ENCODE peak calls at places on chromosomes 12 and 14, in six cellular contexts. One of them, this sample, is unnamed.

GRCh38 chr14:34051966-34052657 is 101.2 kb upstream of the EGLN3 start:
- DNase-seq in NAMALWA: no peak
- DNase-seq in Peyer's patch: no peak
- DNase-seq in neural progenitor cell: no peak
- DNase-seq in testis: no peak
- DNase-seq in BJ: no peak
- DNase-seq in this sample: no peak

GRCh38 chr12:59403259-59403932 is 192.4 kb upstream of the SLC16A7 start:
- DNase-seq in Peyer's patch: peak
- DNase-seq in testis: peak
- DNase-seq in NAMALWA: peak
- DNase-seq in neural progenitor cell: peak
- DNase-seq in BJ: peak
- DNase-seq in this sample: peak

GRCh38 chr14:65847065-65847847 is 434.7 kb downstream of the FUT8 start:
- DNase-seq in testis: no peak
- DNase-seq in BJ: no peak
- DNase-seq in Peyer's patch: peak
- DNase-seq in NAMALWA: no peak
- DNase-seq in neural progenitor cell: no peak
- DNase-seq in this sample: no peak

GRCh38 chr12:119802472-119802871 is 74.6 kb downstream of the CIT start:
- DNase-seq in NAMALWA: no peak
- DNase-seq in BJ: no peak
- DNase-seq in neural progenitor cell: peak
- DNase-seq in Peyer's patch: no peak
- DNase-seq in testis: peak
- DNase-seq in this sample: no peak

GRCh38 chr12:100859063-100859627 is 64.6 kb downstream of the ANO4 start:
- DNase-seq in testis: no peak
- DNase-seq in BJ: no peak
- DNase-seq in NAMALWA: no peak
- DNase-seq in Peyer's patch: no peak
- DNase-seq in neural progenitor cell: no peak
- DNase-seq in this sample: no peak

GRCh38 chr12:54762390-54762789 is 91.9 kb upstream of the MUCL1 start:
- DNase-seq in testis: no peak
- DNase-seq in neural progenitor cell: no peak
- DNase-seq in NAMALWA: peak
- DNase-seq in BJ: no peak
- DNase-seq in Peyer's patch: no peak
- DNase-seq in this sample: peak

GRCh38 chr12:70576341-70577282 is 60.6 kb downstream of the PTPRB start:
- DNase-seq in neural progenitor cell: peak
- DNase-seq in Peyer's patch: no peak
- DNase-seq in BJ: peak
- DNase-seq in NAMALWA: peak
- DNase-seq in testis: peak
- DNase-seq in this sample: no peak

GRCh38 chr12:50055831-50056628 is 1.4 kb upstream of the ASIC1 start:
- DNase-seq in Peyer's patch: peak
- DNase-seq in neural progenitor cell: peak
- DNase-seq in NAMALWA: peak
- DNase-seq in BJ: no peak
- DNase-seq in testis: peak
- DNase-seq in this sample: peak

GRCh38 chr12:25052191-25053020 is 103.5 kb upstream of the BCAT1 start:
- DNase-seq in testis: no peak
- DNase-seq in NAMALWA: peak
- DNase-seq in neural progenitor cell: no peak
- DNase-seq in Peyer's patch: peak
- DNase-seq in BJ: no peak
- DNase-seq in this sample: no peak

GRCh38 chr14:26863736-26864135 is 265.9 kb upstream of the NOVA1 start:
- DNase-seq in neural progenitor cell: no peak
- DNase-seq in testis: no peak
- DNase-seq in Peyer's patch: no peak
- DNase-seq in BJ: no peak
- DNase-seq in NAMALWA: no peak
- DNase-seq in this sample: no peak

GRCh38 chr14:60817113-60817512 is 82.6 kb downstream of the MNAT1 start:
- DNase-seq in neural progenitor cell: no peak
- DNase-seq in Peyer's patch: no peak
- DNase-seq in NAMALWA: no peak
- DNase-seq in BJ: no peak
- DNase-seq in testis: no peak
- DNase-seq in this sample: no peak

GRCh38 chr14:104316121-104316722 is 177.8 kb downstream of the KIF26A start:
- DNase-seq in neural progenitor cell: no peak
- DNase-seq in NAMALWA: no peak
- DNase-seq in BJ: no peak
- DNase-seq in Peyer's patch: no peak
- DNase-seq in testis: no peak
- DNase-seq in this sample: no peak

GRCh38 chr14:60266021-60266937 is 17.3 kb downstream of the PPM1A start:
- DNase-seq in NAMALWA: peak
- DNase-seq in testis: peak
- DNase-seq in neural progenitor cell: peak
- DNase-seq in Peyer's patch: no peak
- DNase-seq in BJ: no peak
- DNase-seq in this sample: no peak

This sample was measured in thyroid gland.